ENCODE peak calls at places on chromosomes 2 and 18, in eight cellular contexts. One of them, this sample, is unnamed.
A peak's percentile ranks its signal among the peaks of the same experiment; 100 is the strongest.

GRCh38 chr2:9800975-9801723 is 42.1 kb upstream of the TAF1B start:
- DNase-seq in smooth muscle cell of the brain vasculature: no peak
- DNase-seq in T-helper 2 cell: no peak
- DNase-seq in Daoy: peak; percentile 90
- DNase-seq in Caki2: no peak
- DNase-seq in C1 segment of cervical spinal cord: no peak
- DNase-seq in H4: peak; percentile 24
- DNase-seq in brain microvascular endothelial cell: peak; percentile 74
- DNase-seq in this sample: no peak

GRCh38 chr18:12321331-12321730 is 13.3 kb downstream of the TUBB6 start:
- DNase-seq in smooth muscle cell of the brain vasculature: no peak
- DNase-seq in T-helper 2 cell: no peak
- DNase-seq in Daoy: no peak
- DNase-seq in Caki2: peak; percentile 45
- DNase-seq in C1 segment of cervical spinal cord: no peak
- DNase-seq in H4: no peak
- DNase-seq in brain microvascular endothelial cell: no peak
- DNase-seq in this sample: no peak

GRCh38 chr2:201924453-201924852 is 109.2 kb upstream of the FZD7 start:
- DNase-seq in smooth muscle cell of the brain vasculature: no peak
- DNase-seq in T-helper 2 cell: no peak
- DNase-seq in Daoy: no peak
- DNase-seq in Caki2: no peak
- DNase-seq in C1 segment of cervical spinal cord: no peak
- DNase-seq in H4: no peak
- DNase-seq in brain microvascular endothelial cell: no peak
- DNase-seq in this sample: no peak

GRCh38 chr18:46169464-46169941 is 65.3 kb downstream of the HAUS1 start:
- DNase-seq in smooth muscle cell of the brain vasculature: no peak
- DNase-seq in T-helper 2 cell: no peak
- DNase-seq in Daoy: peak; percentile 56
- DNase-seq in Caki2: peak; percentile 36
- DNase-seq in C1 segment of cervical spinal cord: no peak
- DNase-seq in H4: peak; percentile 41
- DNase-seq in brain microvascular endothelial cell: peak; percentile 78
- DNase-seq in this sample: no peak

GRCh38 chr2:105239924-105240323 is 1.6 kb upstream of the GPR45 start:
- DNase-seq in smooth muscle cell of the brain vasculature: peak; percentile 26
- DNase-seq in T-helper 2 cell: no peak
- DNase-seq in Daoy: peak; percentile 80
- DNase-seq in Caki2: peak; percentile 84
- DNase-seq in C1 segment of cervical spinal cord: no peak
- DNase-seq in H4: peak; percentile 66
- DNase-seq in brain microvascular endothelial cell: peak; percentile 89
- DNase-seq in this sample: no peak

GRCh38 chr2:95267458-95268207 is 6.6 kb upstream of the PROM2 start:
- DNase-seq in smooth muscle cell of the brain vasculature: no peak
- DNase-seq in T-helper 2 cell: no peak
- DNase-seq in Daoy: peak; percentile 7
- DNase-seq in Caki2: no peak
- DNase-seq in C1 segment of cervical spinal cord: no peak
- DNase-seq in H4: no peak
- DNase-seq in brain microvascular endothelial cell: no peak
- DNase-seq in this sample: no peak

GRCh38 chr2:209389124-209389523 is 34.7 kb upstream of the MAP2 start:
- DNase-seq in smooth muscle cell of the brain vasculature: no peak
- DNase-seq in T-helper 2 cell: no peak
- DNase-seq in Daoy: no peak
- DNase-seq in Caki2: no peak
- DNase-seq in C1 segment of cervical spinal cord: no peak
- DNase-seq in H4: no peak
- DNase-seq in brain microvascular endothelial cell: no peak
- DNase-seq in this sample: no peak

GRCh38 chr2:44778671-44779476 is 162.6 kb upstream of the SIX3 start:
- DNase-seq in smooth muscle cell of the brain vasculature: no peak
- DNase-seq in T-helper 2 cell: no peak
- DNase-seq in Daoy: no peak
- DNase-seq in Caki2: no peak
- DNase-seq in C1 segment of cervical spinal cord: no peak
- DNase-seq in H4: no peak
- DNase-seq in brain microvascular endothelial cell: no peak
- DNase-seq in this sample: no peak

GRCh38 chr2:26521054-26521912 is 43.4 kb upstream of the OTOF start:
- DNase-seq in smooth muscle cell of the brain vasculature: no peak
- DNase-seq in T-helper 2 cell: no peak
- DNase-seq in Daoy: peak; percentile 49
- DNase-seq in Caki2: no peak
- DNase-seq in C1 segment of cervical spinal cord: no peak
- DNase-seq in H4: no peak
- DNase-seq in brain microvascular endothelial cell: peak; percentile 7
- DNase-seq in this sample: no peak

GRCh38 chr2:103161456-103162289 is 399.8 kb downstream of the TMEM182 start:
- DNase-seq in smooth muscle cell of the brain vasculature: peak; percentile 6
- DNase-seq in T-helper 2 cell: peak; percentile 3
- DNase-seq in Daoy: peak; percentile 67
- DNase-seq in Caki2: peak; percentile 76
- DNase-seq in C1 segment of cervical spinal cord: no peak
- DNase-seq in H4: peak; percentile 65
- DNase-seq in brain microvascular endothelial cell: peak; percentile 32
- DNase-seq in this sample: no peak

GRCh38 chr2:12202301-12202700 is 455.9 kb downstream of the LPIN1 start:
- DNase-seq in smooth muscle cell of the brain vasculature: peak; percentile 12
- DNase-seq in T-helper 2 cell: no peak
- DNase-seq in Daoy: no peak
- DNase-seq in Caki2: no peak
- DNase-seq in C1 segment of cervical spinal cord: no peak
- DNase-seq in H4: no peak
- DNase-seq in brain microvascular endothelial cell: peak; percentile 57
- DNase-seq in this sample: no peak

GRCh38 chr2:37588316-37588777 is 83.1 kb downstream of the CDC42EP3 start:
- DNase-seq in smooth muscle cell of the brain vasculature: no peak
- DNase-seq in T-helper 2 cell: no peak
- DNase-seq in Daoy: peak; percentile 77
- DNase-seq in Caki2: peak; percentile 84
- DNase-seq in C1 segment of cervical spinal cord: no peak
- DNase-seq in H4: no peak
- DNase-seq in brain microvascular endothelial cell: no peak
- DNase-seq in this sample: no peak

GRCh38 chr2:64978514-64979268 is 10.5 kb upstream of the SLC1A4 start:
- DNase-seq in smooth muscle cell of the brain vasculature: no peak
- DNase-seq in T-helper 2 cell: peak; percentile 30
- DNase-seq in Daoy: peak; percentile 11
- DNase-seq in Caki2: no peak
- DNase-seq in C1 segment of cervical spinal cord: no peak
- DNase-seq in H4: peak; percentile 66
- DNase-seq in brain microvascular endothelial cell: peak; percentile 29
- DNase-seq in this sample: no peak